ENCODE peak calls at places on chromosomes 4 and X, in five cellular contexts. A, G, O, Q and X are unnamed samples.

GRCh38 chr4:159719531-159719930 is 616.7 kb downstream of the RAPGEF2 start:
- DNase-seq in G (no peak), Q (no peak), A (no peak), O (no peak), X (no peak)

GRCh38 chrX:88735835-88736234 is 11.2 kb upstream of the CPXCR1 start:
- DNase-seq in G (no peak), O (no peak), A (no peak), Q (no peak), X (no peak)

GRCh38 chrX:115364625-115365024 is 75.1 kb downstream of the LUZP4 start:
- DNase-seq in G (no peak), Q (no peak), O (no peak), A (no peak), X (no peak)

GRCh38 chr4:2598661-2599654 is 62.5 kb downstream of the FAM193A start:
- DNase-seq in Q (peak; percentile 72), G (peak; percentile 44), A (no peak), O (no peak), X (no peak)

GRCh38 chrX:1468250-1468772 is 15.6 kb upstream of the ASMTL start:
- DNase-seq in Q (no peak), G (no peak), A (no peak), O (no peak), X (no peak)

GRCh38 chr4:154946113-154946512 is 165.0 kb downstream of the RBM46 start:
- DNase-seq in Q (no peak), A (no peak), G (no peak), O (no peak), X (no peak)

GRCh38 chrX:129553619-129554288 is 13.7 kb downstream of the OCRL start:
- DNase-seq in O (no peak), A (no peak), G (no peak), Q (no peak), X (no peak)

GRCh38 chrX:14963447-14964236 is 90.4 kb downstream of the MOSPD2 start:
- DNase-seq in O (no peak), Q (no peak), G (no peak), A (no peak), X (peak; percentile 8)

GRCh38 chrX:135605906-135606305 is 85.4 kb downstream of the INTS6L start:
- DNase-seq in G (no peak), Q (no peak), A (no peak), O (no peak), X (no peak)

GRCh38 chr4:41507292-41507933 is 30.5 kb upstream of the LIMCH1 start:
- DNase-seq in Q (no peak), O (no peak), A (no peak), G (no peak), X (no peak)

GRCh38 chr4:87120411-87121162 is 99.8 kb downstream of the KLHL8 start:
- DNase-seq in Q (no peak), O (no peak), G (no peak), A (peak; percentile 67), X (no peak)

GRCh38 chr4:52290468-52290867 is 239.4 kb downstream of the SPATA18 start:
- DNase-seq in Q (no peak), A (no peak), O (no peak), G (no peak), X (no peak)

GRCh38 chrX:46758956-46759644 is at the start of gene SLC9A7:
- DNase-seq in G (peak; percentile 73), A (peak; percentile 69), O (peak; percentile 73), Q (peak; percentile 80), X (no peak)

GRCh38 chr4:133802741-133803140 is 398.8 kb downstream of the PABPC4L start:
- DNase-seq in O (no peak), Q (no peak), G (no peak), A (no peak), X (no peak)

GRCh38 chrX:7568597-7568996 is 274.4 kb upstream of the VCX start:
- DNase-seq in G (no peak), Q (no peak), A (no peak), O (no peak), X (no peak)

GRCh38 chr4:15004701-15005301 is 2.5 kb downstream of the CPEB2 start:
- DNase-seq in O (peak; percentile 91), G (peak; percentile 80), Q (peak; percentile 42), A (peak; percentile 87), X (no peak)

DNA sequence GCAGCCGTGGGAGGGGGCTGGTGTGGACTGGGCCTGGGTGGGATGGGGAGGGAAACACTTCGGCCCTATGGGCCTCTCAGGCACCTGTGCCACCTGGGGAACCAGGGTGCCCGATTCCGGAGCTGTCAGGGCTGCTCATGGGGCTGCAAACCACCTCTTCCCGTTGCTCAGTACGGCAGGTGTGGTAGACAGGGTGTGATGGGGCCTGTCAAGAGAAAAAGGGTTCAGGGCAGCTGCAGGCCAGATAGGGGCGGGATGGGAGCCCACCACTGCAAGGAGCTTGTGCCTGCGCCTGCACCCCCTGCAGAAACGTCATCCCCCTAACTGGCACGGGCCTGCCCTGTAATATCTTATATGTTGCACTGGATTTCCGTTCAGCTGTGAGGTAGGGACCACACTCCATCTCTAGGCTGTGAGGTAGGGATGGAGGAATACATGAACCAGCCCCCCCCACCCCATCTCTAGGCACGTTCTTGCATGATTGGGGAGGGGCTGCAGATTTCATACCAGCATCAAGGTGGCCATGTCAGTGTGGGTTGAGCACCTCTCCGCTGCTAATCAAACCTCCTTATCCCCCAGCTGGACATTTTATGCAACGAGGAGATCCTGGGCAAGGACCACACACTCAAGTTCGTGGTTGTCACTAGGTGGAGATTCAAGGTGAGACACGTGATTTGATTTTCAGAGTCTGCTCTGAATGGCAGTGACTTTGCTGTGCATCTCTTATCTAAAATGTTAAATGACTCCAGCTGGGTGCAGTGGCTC is 59.0 kb downstream of the PCGF3 start:
- DNase-seq in O (no peak), Q (no peak), G (no peak), A (no peak), X (no peak)
- TF ChIP-seq POLR2AphosphoS5 in O (no peak), Q (no peak), G (peak; percentile 38), A (no peak), X (no peak)

DNA sequence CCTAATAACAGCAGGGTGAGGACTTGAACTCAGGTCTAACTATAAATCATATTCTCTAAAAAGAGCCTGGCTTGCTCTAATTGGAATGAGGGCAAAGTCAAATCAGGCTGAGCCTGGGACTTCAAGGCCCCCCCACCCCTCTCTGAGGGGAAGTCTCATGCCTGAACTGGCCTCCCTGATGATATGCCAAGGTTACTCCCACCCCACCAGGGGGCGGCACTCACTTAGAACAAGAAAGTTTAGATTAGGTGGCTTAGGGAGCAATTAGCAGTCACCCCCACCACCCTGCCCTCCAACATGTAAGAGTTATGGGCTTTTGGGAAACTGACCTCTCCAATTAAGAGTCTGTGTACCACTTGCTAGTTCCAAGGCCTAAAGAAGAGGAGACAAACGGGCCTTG is 2.7 kb downstream of the FOXO4 start:
- DNase-seq in G (peak; percentile 32), Q (peak; percentile 66), A (no peak), O (peak; percentile 75), X (no peak)
- TF ChIP-seq POLR2AphosphoS5 in G (no peak), Q (no peak), A (no peak), O (no peak), X (no peak)

DNA sequence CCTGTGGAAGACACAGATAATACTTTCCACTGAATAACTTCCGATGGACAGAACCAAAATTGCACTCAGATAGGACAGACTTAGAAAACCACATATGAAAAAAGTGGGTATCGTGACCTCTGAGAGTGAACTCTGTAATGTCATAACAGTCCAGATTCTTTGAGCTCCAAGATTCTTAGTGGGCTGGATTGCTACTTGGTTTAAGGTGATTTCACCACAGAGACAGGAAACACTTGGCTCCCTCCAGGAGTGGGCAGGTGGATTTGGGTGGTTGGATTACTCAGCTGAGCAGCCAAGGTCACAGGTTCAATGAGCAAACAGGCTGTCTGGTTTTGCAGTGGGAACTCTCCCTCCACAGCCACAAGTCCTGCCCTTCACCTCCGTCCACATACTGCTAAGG is 126.0 kb downstream of the AFAP1 start:
- DNase-seq in G (no peak), Q (no peak), O (no peak), A (no peak), X (no peak)
- TF ChIP-seq POLR2AphosphoS5 in G (no peak), Q (peak; percentile 12), O (no peak), A (no peak), X (no peak)

DNA sequence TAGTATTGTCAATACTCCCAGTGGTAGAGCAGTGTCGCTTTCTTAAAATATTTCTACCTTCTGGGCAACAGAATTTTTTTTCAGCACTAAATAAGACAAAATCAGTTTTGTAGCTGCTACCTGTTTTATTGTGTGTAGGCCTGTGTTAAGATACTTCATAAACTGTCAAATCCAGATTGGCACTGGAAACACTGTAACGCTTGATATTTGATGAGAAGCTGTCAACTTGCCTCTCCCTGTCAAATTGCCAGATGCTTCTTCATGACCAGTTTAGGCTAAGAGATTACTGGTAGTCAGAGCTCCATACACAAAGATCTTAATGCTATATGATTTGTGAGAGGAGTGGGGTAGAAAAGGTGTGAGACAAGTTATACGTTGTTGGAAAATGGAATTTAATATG is 17.3 kb downstream of the TRAM1L1 start:
- DNase-seq in G (no peak), Q (no peak), A (no peak), O (no peak), X (no peak)
- TF ChIP-seq POLR2AphosphoS5 in G (no peak), Q (no peak), A (no peak), O (no peak), X (no peak)